ENCODE peak calls at places on chromosomes 13 and 19, in five cellular contexts. V is stomach, D is tibial nerve, N is suprapubic skin, P is SK-N-SH. Q is an unnamed sample. For H3K27me3, the result is how much of the 10 kb centered on the place peaks cover.

GRCh38 chr13:75512253-75512652 is 25.4 kb downstream of the COMMD6 start:
- DNase-seq in V (no peak), D (no peak), N (no peak), P (no peak), Q (no peak)

GRCh38 chr13:50928088-50928487 is 18.5 kb downstream of the RNASEH2B start:
- DNase-seq in V (no peak), D (no peak), N (no peak), P (no peak), Q (no peak)

GRCh38 chr13:76812971-76813691 is 73.1 kb downstream of the KCTD12 start:
- DNase-seq in V (no peak), D (peak), N (peak), P (no peak), Q (no peak)

GRCh38 chr19:10718205-10719196 is 622 bp downstream of the DNM2 start:
- DNase-seq in V (peak), D (no peak), N (peak), P (peak), Q (peak)

GRCh38 chr19:16614941-16615340 is 13.1 kb downstream of the MED26 start:
- DNase-seq in V (no peak), D (no peak), N (no peak), P (no peak), Q (no peak)

GRCh38 chr19:38848299-38849146 is 1.3 kb downstream of the HNRNPL start:
- DNase-seq in V (no peak), D (no peak), N (no peak), P (no peak), Q (no peak)

GRCh38 chr13:110812111-110812868 is 98.8 kb downstream of the ING1 start:
- DNase-seq in V (no peak), D (no peak), N (peak), P (no peak), Q (no peak)

GRCh38 chr19:45097776-45098520 is 5.0 kb downstream of the PPP1R37 start:
- DNase-seq in V (peak), D (no peak), N (no peak), P (no peak), Q (peak)

GRCh38 chr13:101308247-101309013 is 107.9 kb downstream of the NALCN start:
- DNase-seq in V (no peak), D (no peak), N (no peak), P (no peak), Q (no peak)

GRCh38 chr13:102870677-102871415 is 25.0 kb downstream of the ERCC5 start:
- DNase-seq in V (peak), D (no peak), N (no peak), P (peak), Q (peak)

GRCh38 chr13:53781941-53782340 is 753.3 kb downstream of the OLFM4 start:
- DNase-seq in V (no peak), D (no peak), N (no peak), P (no peak), Q (no peak)

GRCh38 chr19:38049105-38049649 is 142.2 kb downstream of the SIPA1L3 start:
- DNase-seq in V (peak), D (no peak), N (no peak), P (no peak), Q (no peak)

GRCh38 chr19:43316591-43317319 is 36.7 kb upstream of the CD177 start:
- DNase-seq in V (peak), D (no peak), N (no peak), P (peak), Q (no peak)

GRCh38 chr19:41311072-41311471 is 1.1 kb downstream of the CCDC97 start:
- DNase-seq in V (no peak), D (no peak), N (no peak), P (no peak), Q (no peak)

GRCh38 chr19:34171539-34171876 is 796 bp upstream of the LSM14A start:
- DNase-seq in V (no peak), D (no peak), N (no peak), P (no peak), Q (no peak)

GRCh38 chr19:54684537-54684936 is 21.8 kb downstream of the LILRB4 start:
- DNase-seq in V (no peak), D (no peak), N (no peak), P (no peak), Q (no peak)

GRCh38 chr19:39307233-39307821 is 11.1 kb downstream of the IFNL1 start:
- DNase-seq in V (peak), D (no peak), N (peak), P (no peak), Q (no peak)

GRCh38 chr13:86567119-86567518 is 767.9 kb upstream of the SLITRK6 start:
- DNase-seq in V (no peak), D (no peak), N (no peak), P (peak), Q (no peak)

DNA sequence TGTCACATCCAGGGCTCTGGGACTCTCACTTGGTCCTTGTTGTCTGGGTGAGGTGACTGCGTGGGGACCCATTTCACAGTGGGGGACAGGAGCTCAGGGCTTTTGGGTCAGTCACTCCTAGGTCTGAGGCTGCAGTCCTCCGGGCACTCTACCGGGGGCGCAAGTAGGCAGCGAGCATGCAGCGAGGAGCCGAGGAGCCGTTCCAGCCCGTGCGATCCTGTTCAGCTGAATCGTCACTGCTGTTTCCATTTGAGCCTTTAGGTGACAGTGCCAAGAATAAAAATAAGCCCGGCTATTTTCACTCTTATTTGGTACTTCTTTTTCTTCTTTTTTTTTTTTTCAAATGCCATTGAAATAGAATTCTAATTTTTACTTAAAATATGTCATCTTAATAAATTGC is 126.5 kb downstream of the ZNF536 start:
- DNase-seq in V (no peak), D (no peak), N (no peak), P (no peak), Q (no peak)
- TF ChIP-seq CTCF in V (no peak), D (no peak), N (no peak), P (no peak), Q (no peak)

DNA sequence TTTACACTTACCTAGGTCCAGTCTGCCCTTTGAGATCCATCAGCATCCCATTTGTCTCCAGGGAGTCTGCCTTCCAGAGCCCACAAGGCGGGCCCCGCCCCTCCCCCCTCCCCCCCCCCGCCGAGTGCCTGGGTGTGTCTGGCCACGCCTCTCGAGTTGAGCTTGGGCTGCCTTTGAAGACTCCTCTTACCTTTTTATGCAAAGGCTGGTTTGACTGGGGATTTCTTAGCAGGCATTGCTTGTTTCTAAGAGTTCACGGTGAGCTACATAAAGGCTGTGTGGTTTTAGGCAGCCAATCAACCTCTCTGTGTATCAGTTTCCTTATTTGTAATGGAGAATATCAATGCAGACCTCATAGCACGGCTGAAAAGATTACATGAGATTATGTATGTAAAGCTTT is 11.3 kb downstream of the GPR12 start:
- DNase-seq in V (no peak), D (no peak), N (no peak), P (no peak), Q (no peak)
- H3K27me3 ChIP-seq in V (under half), D (under half), N (under half), P (under half), Q (under half)

GRCh38 chr13:112719556-112719955 is 29.7 kb downstream of the ATP11A start:
- DNase-seq in V (no peak), D (no peak), N (no peak), P (no peak), Q (no peak)

GRCh38 chr13:112720251-112720650 is 30.4 kb downstream of the ATP11A start:
- DNase-seq in V (no peak), D (no peak), N (no peak), P (no peak), Q (no peak)

GRCh38 chr13:112720814-112721197 is 31.0 kb downstream of the ATP11A start:
- DNase-seq in V (no peak), D (no peak), N (no peak), P (no peak), Q (no peak)

GRCh38 chr13:112722433-112723250 is 32.8 kb downstream of the ATP11A start:
- DNase-seq in V (peak), D (no peak), N (no peak), P (no peak), Q (peak)

GRCh38 chr13:112721198-112722104 is 31.6 kb downstream of the ATP11A start:
- DNase-seq in V (no peak), D (no peak), N (no peak), P (no peak), Q (no peak)
- TF ChIP-seq EP300 in V (no peak), D (no peak), N (no peak), P (no peak), Q (no peak)

GRCh38 chr13:33100876-33101275 is 84.7 kb downstream of the KL start:
- DNase-seq in V (no peak), D (no peak), N (no peak), P (no peak), Q (no peak)
- TF ChIP-seq CTCF in V (no peak), D (no peak), N (no peak), P (no peak), Q (no peak)

GRCh38 chr19:50435627-50436026 is 2.9 kb downstream of the MYBPC2 start:
- DNase-seq in V (no peak), D (no peak), N (no peak), P (no peak), Q (no peak)

GRCh38 chr19:50432658-50433057 is at the start of gene MYBPC2:
- DNase-seq in V (peak), D (no peak), N (no peak), P (no peak), Q (no peak)

GRCh38 chr19:50433201-50434180 is 799 bp downstream of the MYBPC2 start:
- DNase-seq in V (no peak), D (no peak), N (no peak), P (no peak), Q (no peak)

GRCh38 chr19:50435221-50435620 is 2.5 kb downstream of the MYBPC2 start:
- DNase-seq in V (no peak), D (no peak), N (no peak), P (no peak), Q (no peak)

DNA sequence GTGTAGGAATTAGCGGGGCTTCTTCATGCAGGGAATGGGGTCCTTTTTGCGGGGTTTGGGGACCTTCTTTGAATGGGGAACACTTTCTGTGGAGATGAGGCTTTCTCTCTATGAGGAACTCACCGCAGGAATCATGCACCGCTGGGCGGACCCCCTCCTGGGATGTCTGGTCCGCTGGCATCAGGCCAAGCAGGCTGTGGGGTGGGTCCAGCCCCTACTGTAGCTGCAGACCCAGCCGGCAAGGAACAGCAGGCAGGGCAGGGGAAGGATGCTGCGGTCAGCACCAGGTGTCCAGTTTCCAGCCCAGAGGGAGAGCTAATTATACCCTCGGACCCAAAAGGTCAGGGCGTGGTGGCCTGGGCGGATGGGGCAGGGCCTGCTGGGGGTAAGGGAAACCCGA is 1.8 kb downstream of the MYBPC2 start:
- DNase-seq in V (no peak), D (no peak), N (no peak), P (peak), Q (no peak)
- H3K27me3 ChIP-seq in V (under half), D (half or more), N (under half), P (under half), Q (under half)

GRCh38 chr19:58499021-58499927 is 12.5 kb downstream of the SLC27A5 start:
- DNase-seq in V (peak), D (peak), N (peak), P (peak), Q (peak)
- TF ChIP-seq EP300 in V (no peak), D (peak), N (no peak), P (no peak), Q (no peak)

DNA sequence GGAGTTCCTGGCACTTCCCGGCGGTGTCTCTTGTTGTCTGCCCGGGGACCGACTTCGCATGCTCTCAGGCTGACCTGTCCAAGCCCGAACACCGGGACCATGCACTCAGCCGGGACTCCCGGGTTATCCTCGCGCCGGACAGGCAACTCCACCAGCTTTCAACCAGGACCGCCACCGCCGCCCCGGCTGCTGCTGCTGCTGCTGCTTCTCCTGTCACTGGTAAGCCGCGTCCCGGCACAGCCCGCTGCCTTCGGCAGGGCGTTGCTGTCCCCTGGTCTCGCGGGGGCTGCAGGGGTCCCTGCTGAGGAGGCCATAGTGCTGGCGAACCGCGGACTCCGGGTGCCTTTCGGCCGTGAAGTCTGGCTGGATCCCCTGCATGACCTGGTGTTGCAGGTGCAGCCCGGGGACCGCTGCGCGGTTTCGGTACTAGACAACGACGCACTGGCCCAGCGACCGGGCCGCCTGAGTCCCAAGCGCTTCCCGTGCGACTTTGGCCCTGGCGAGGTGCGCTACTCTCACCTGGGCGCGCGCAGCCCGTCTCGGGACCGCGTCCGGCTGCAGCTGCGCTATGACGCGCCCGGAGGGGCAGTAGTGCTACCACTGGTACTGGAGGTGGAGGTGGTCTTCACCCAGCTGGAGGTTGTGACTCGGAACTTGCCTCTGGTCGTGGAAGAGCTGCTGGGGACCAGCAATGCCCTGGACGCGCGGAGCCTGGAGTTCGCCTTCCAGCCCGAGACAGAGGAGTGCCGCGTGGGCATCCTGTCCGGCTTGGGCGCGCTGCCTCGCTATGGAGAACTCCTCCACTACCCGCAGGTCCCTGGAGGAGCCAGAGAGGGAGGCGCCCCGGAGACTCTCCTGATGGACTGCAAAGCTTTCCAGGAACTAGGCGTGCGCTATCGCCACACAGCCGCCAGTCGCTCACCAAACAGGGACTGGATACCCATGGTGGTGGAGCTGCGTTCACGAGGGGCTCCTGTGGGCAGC is 661 bp downstream of the FREM2 start:
- DNase-seq in V (no peak), D (no peak), N (no peak), P (peak), Q (peak)
- TF ChIP-seq CTCF in V (no peak), D (no peak), N (no peak), P (no peak), Q (no peak)